ENCODE peak calls at places on chromosomes 2 and 18, in ten cellular contexts. C, M, A, Z, U, L, O, Y, D and S are unnamed samples.

GRCh38 chr2:112881217-112882000 is 29.6 kb upstream of the IL37 start:
- DNase-seq in D (no peak), C (peak), O (peak), Z (no peak), U (no peak), L (no peak), Y (no peak), M (no peak), A (no peak), S (no peak)

GRCh38 chr2:42342061-42342794 is 18.8 kb downstream of the COX7A2L start:
- DNase-seq in L (peak), D (peak), A (no peak), M (no peak), C (peak), O (peak), Y (peak), U (peak), Z (no peak), S (no peak)

GRCh38 chr2:195520671-195521155 is 136.3 kb upstream of the SLC39A10 start:
- DNase-seq in A (no peak), O (no peak), L (no peak), M (no peak), Y (peak), Z (no peak), C (no peak), U (no peak), D (no peak), S (no peak)

GRCh38 chr18:48153641-48154481 is 223.4 kb upstream of the SMAD2 start:
- DNase-seq in Z (no peak), O (no peak), A (peak), U (no peak), C (no peak), Y (peak), D (no peak), M (no peak), L (peak), S (no peak)

GRCh38 chr2:73333564-73333963 is 40.2 kb upstream of the EGR4 start:
- DNase-seq in U (no peak), Y (no peak), A (no peak), D (no peak), Z (no peak), M (no peak), L (no peak), O (no peak), C (no peak), S (no peak)

GRCh38 chr2:6754412-6754811 is 111.3 kb downstream of the CMPK2 start:
- DNase-seq in L (no peak), A (no peak), O (no peak), U (no peak), C (no peak), Y (no peak), D (no peak), M (no peak), Z (no peak), S (peak)

GRCh38 chr2:15874311-15874710 is 66.0 kb upstream of the MYCN start:
- DNase-seq in O (no peak), L (no peak), D (no peak), Y (no peak), M (no peak), A (no peak), U (no peak), C (no peak), Z (no peak), S (no peak)

GRCh38 chr2:143878131-143878530 is 641.8 kb downstream of the ZEB2 start:
- DNase-seq in Z (no peak), C (no peak), U (no peak), M (no peak), A (no peak), Y (no peak), O (no peak), D (no peak), L (no peak), S (no peak)

GRCh38 chr2:72981516-72981915 is 64.2 kb downstream of the EMX1 start:
- DNase-seq in C (no peak), U (no peak), M (no peak), Y (no peak), Z (no peak), D (no peak), A (no peak), O (no peak), L (no peak), S (no peak)

GRCh38 chr18:53838796-53839195 is 385.7 kb downstream of the MBD2 start:
- DNase-seq in A (no peak), O (no peak), Z (no peak), M (no peak), Y (no peak), L (no peak), C (no peak), D (no peak), U (no peak), S (no peak)

GRCh38 chr2:230920167-230920566 is 4.9 kb downstream of the GPR55 start:
- DNase-seq in M (no peak), Y (peak), L (no peak), O (peak), A (peak), Z (no peak), D (no peak), C (no peak), U (no peak), S (no peak)

GRCh38 chr2:204545861-204546773 is 842 bp downstream of the PARD3B start:
- DNase-seq in U (peak), A (no peak), D (no peak), O (no peak), M (no peak), L (no peak), C (peak), Z (peak), Y (peak), S (peak)

GRCh38 chr2:31956299-31956698 is 54.5 kb downstream of the MEMO1 start:
- DNase-seq in Y (no peak), U (no peak), C (no peak), Z (no peak), D (no peak), A (no peak), O (no peak), M (no peak), L (no peak), S (no peak)

GRCh38 chr2:189287982-189288494 is 108.5 kb upstream of the COL5A2 start:
- DNase-seq in U (no peak), Y (no peak), C (peak), L (no peak), D (no peak), A (no peak), M (no peak), O (peak), Z (peak), S (no peak)

GRCh38 chr2:177254433-177255226 is 9.9 kb downstream of the NFE2L2 start:
- DNase-seq in C (peak), U (no peak), O (no peak), Y (peak), M (no peak), L (peak), A (peak), Z (no peak), D (no peak), S (peak)

GRCh38 chr18:46732201-46732600 is 24.7 kb downstream of the ST8SIA5 start:
- DNase-seq in Y (peak), Z (no peak), M (no peak), A (peak), D (no peak), O (no peak), U (no peak), L (no peak), C (no peak), S (no peak)

DNA sequence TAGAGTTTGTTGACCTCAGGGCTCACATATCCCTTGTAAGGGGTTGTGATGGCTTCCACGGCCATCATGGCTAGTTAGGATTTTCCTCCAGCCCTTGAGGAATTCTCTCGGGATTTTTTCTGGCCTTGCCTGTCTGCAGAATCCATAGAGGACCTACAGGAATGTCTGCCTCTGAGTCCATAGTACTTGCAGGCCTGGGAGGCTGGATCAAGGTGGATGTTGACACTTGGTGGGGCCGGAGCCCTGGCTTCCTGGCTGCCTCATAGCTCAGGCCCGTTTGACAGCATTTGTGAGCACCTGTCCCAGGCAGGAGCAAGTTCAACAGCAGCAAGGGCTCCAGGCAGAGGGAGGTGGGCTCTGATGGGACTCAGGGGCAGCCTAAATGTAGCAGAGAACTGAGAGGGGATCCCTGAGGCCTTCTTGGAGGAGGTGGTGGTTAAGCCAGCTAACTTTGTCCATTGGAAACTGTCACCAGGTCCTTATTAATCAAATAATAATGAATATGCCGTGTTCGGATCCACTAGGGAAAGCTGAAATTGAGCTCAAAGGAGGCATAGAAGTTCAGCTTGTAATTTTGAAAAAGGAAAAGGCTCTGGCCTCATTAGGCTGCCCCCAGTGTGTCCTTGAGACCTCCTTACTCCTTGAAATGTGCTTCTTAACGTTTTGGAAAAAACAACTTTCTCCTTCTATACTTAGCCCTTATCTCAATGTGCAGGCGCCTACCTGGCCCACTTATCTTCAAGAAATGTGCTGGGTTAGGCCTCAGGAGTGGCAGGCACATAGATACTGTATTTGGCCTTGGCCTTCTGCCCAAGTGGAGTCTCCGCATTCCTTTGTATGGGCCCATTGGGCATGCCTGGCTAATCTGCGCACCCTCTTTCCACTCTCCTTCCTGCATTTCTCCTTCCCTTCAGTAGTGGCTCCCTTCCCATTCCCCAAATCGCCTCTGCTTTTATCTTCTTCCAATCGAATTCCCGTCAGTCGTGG is 66.9 kb downstream of the HPCAL1 start:
- DNase-seq in A (no peak), L (no peak), O (no peak), M (no peak), Y (peak), D (no peak), C (no peak), U (peak), Z (no peak), S (no peak)
- H3K4me3 ChIP-seq in A (no peak), L (no peak), O (no peak), M (no peak), Y (no peak), D (no peak), C (no peak), U (no peak), Z (no peak), S (no peak)

DNA sequence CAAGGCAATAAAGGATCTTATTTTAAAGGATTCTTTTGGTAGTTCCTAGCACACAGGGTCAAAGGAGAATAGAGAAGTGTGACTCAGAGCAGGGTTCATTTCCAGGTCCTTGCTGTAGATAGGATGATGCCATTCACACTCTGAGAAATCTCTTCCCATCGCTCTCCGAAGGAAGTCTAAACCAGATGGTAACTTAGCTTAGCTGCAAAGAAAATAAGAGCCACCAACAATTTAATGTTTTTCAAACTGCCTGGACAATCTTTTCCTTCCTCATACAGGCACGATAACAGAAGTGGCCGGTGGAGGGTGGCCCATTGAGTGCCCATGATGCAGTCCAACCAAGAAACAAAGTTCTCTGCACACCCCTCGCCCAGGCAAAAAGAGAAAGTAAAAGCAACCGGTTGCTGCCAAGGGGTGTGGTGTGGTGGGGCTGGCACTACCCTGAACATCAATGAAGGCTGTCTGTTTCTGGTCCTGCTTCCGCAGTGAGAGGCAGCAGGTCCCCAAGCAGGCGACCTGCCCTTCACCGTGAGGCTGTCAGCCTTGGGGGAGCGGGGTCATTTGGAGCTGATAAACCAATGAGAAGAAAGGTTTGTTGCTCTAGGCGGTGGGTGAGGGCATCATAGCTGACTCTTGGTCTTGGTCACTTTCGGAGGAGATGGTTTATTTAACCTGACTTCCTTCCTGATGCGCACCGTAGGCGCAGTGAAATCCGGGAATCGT is 105.6 kb upstream of the CD302 start:
- DNase-seq in A (no peak), M (no peak), Z (peak), O (peak), Y (no peak), L (no peak), U (peak), D (no peak), C (peak), S (no peak)
- H3K4me3 ChIP-seq in A (peak), M (peak), Z (peak), O (peak), Y (no peak), L (peak), U (peak), D (peak), C (peak), S (no peak)

DNA sequence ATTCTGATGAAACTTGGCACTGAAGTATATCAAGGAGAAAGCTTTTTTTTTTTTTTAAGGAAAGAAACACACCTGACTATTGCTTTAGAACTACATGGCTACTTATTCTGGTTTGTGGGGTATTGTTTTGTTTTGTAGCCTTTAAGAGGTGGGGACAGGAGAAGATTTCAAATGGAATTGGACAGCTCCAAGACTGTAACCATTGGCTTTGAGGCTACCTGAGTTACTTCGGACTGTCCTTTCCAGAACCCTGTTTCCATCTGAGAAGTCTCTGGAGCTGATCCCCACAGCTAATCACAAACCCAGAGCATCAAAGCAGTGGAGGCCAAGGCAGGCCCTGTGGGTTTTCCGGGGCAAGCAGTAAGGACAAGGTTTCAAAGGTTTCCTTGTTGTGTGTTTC is 4.7 kb downstream of the CDC42EP3 start:
- DNase-seq in C (no peak), Z (no peak), L (no peak), M (no peak), A (no peak), Y (no peak), D (no peak), U (no peak), O (no peak), S (no peak)
- H3K4me3 ChIP-seq in C (no peak), Z (no peak), L (no peak), M (no peak), A (no peak), Y (peak), D (peak), U (no peak), O (peak), S (no peak)

GRCh38 chr2:180413331-180413730 is 406.2 kb upstream of the CWC22 start:
- DNase-seq in D (no peak), U (no peak), L (no peak), Y (no peak), C (no peak), M (no peak), Z (no peak), A (no peak), O (no peak), S (no peak)
- H3K4me3 ChIP-seq in D (no peak), U (no peak), L (no peak), Y (no peak), C (no peak), M (no peak), Z (no peak), A (no peak), O (no peak), S (no peak)

DNA sequence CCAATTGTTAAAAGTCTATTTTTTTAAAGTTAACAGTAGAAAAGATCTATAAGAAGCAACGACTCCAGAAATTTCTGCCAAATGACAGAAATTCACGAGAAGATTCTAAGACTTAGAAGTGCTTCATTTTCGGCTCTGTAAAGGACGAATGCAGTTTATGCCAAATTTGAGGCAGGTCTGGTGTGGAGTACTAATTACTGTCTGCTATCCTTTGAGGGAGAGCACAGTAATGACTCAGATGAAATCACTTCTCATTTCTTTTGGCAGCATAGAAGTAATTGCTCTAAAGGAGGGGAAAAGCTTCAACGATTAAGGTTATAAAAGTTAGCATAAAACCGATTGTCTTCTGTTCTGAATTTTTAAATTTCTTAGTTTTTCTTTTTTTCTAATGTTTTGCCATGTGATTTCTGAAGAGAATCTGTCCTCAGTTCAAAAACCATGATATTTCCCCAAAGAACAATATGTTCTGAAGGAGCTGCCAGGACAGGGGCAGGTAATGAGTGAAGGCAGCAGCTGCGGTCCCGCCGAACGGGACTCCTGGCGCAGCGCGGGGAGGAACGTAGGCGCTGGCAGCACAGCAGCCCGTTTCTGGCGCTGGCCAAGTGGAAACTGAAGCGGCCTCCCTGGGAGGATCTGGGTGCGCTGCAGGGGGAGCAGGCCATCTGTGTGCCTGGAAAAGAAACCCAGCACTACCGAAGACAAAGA is 11.5 kb downstream of the G6PC2 start:
- DNase-seq in Z (no peak), O (no peak), Y (peak), D (peak), C (peak), U (peak), A (no peak), M (no peak), L (peak), S (no peak)
- H3K4me3 ChIP-seq in Z (no peak), O (no peak), Y (no peak), D (peak), C (no peak), U (no peak), A (no peak), M (no peak), L (no peak), S (no peak)